ENCODE peak calls at places on chromosomes 16 and 17, in ten cellular contexts. X is activated CD8-positive, alpha-beta memory T cell treated with anti-CD3 and anti-CD28 coated beads, Interleukin-2, amount 10 ng/mL, durations not matched to agents 7 days and 5 days; D is CD4-positive, CD25-positive, alpha-beta regulatory T cell; N is activated T-cell treated with anti-CD3 and anti-CD28 coated beads, Interleukin-2, amount 50 U/mL, for 4 hours; Y is CD4-positive, alpha-beta T cell; S is left lung; H is activated CD4-positive, alpha-beta T cell treated with anti-CD3 and anti-CD28 coated beads for 36 hours; W is heart right ventricle; F is activated CD8-positive, alpha-beta T cell treated with anti-CD3 and anti-CD28 coated beads for 36 hours; U is foreskin keratinocyte. T is an unnamed sample.
A peak's percentile ranks its signal among the peaks of the same experiment; 100 is the strongest.

GRCh38 chr16:3546990-3547682 is 30.1 kb downstream of the NLRC3 start:
- ATAC-seq in F (no peak), W (no peak), S (no peak), D (no peak), H (no peak), X (no peak), N (no peak), U (no peak), Y (no peak), T (no peak)

GRCh38 chr16:55663770-55664677 is 8.2 kb downstream of the SLC6A2 start:
- ATAC-seq in U (peak; percentile 59), N (no peak), X (no peak), S (no peak), H (no peak), D (no peak), F (no peak), W (no peak), Y (no peak), T (no peak)

GRCh38 chr17:45298546-45299285 is 18.1 kb downstream of the MAP3K14 start:
- ATAC-seq in N (peak; percentile 41), D (no peak), Y (no peak), W (no peak), X (no peak), S (no peak), H (peak; percentile 57), F (peak; percentile 32), U (peak; percentile 69), T (no peak)

GRCh38 chr17:40461036-40461721 is 17.9 kb downstream of the IGFBP4 start:
- ATAC-seq in F (no peak), U (no peak), X (no peak), H (no peak), Y (no peak), D (no peak), N (no peak), S (no peak), W (no peak), T (no peak)

GRCh38 chr16:85913688-85914422 is 14.9 kb downstream of the IRF8 start:
- ATAC-seq in X (no peak), U (no peak), S (peak; percentile 8), Y (no peak), D (no peak), H (peak; percentile 4), F (peak; percentile 21), W (no peak), N (no peak), T (no peak)

GRCh38 chr16:71626858-71627213 is 852 bp downstream of the MARVELD3 start:
- ATAC-seq in S (peak; percentile 89), D (no peak), X (no peak), U (peak; percentile 58), H (no peak), Y (no peak), F (no peak), N (no peak), W (no peak), T (no peak)

GRCh38 chr17:39826334-39826733 is 37.8 kb downstream of the IKZF3 start:
- ATAC-seq in Y (no peak), X (no peak), H (peak; percentile 25), S (no peak), W (no peak), F (no peak), U (no peak), N (no peak), D (no peak), T (no peak)

GRCh38 chr16:56421976-56422669 is 3.2 kb downstream of the AMFR start:
- ATAC-seq in U (no peak), N (no peak), F (no peak), Y (no peak), S (no peak), H (no peak), X (no peak), D (no peak), W (no peak), T (no peak)

GRCh38 chr16:47861999-47862398 is 293.8 kb downstream of the ABCC12 start:
- ATAC-seq in N (no peak), Y (no peak), D (no peak), W (no peak), H (no peak), F (no peak), U (no peak), S (no peak), X (no peak), T (no peak)

GRCh38 chr17:8080208-8080798 is 7.2 kb downstream of the ALOX12B start:
- ATAC-seq in F (no peak), W (no peak), X (no peak), Y (no peak), D (no peak), U (no peak), H (no peak), N (no peak), S (peak; percentile 4), T (peak; percentile 29)